ENCODE peak calls at places on chromosomes 7 and 10, in four cellular contexts. F is HEK293T, K is GM12878, N is HepG2. X is an unnamed sample.

GRCh38 chr10:104650072-104650471 is 9.0 kb downstream of the SORCS3 start:
- DNase-seq in F (no peak), K (no peak), N (no peak), X (no peak)

GRCh38 chr10:124688889-124689670 is 55.1 kb downstream of the FAM53B start:
- DNase-seq in F (no peak), K (peak; percentile 93), N (no peak), X (peak; percentile 21)

GRCh38 chr7:130966246-130967009 is 232.4 kb upstream of the KLF14 start:
- DNase-seq in F (no peak), K (peak; percentile 45), N (no peak), X (no peak)

GRCh38 chr7:17302575-17303142 is 4.2 kb downstream of the AHR start:
- DNase-seq in F (no peak), K (peak; percentile 40), N (no peak), X (no peak)

GRCh38 chr7:77244222-77244934 is 44.8 kb upstream of the FGL2 start:
- DNase-seq in F (no peak), K (no peak), N (no peak), X (no peak)

GRCh38 chr7:129719980-129720732 is 108.6 kb downstream of the NRF1 start:
- DNase-seq in F (no peak), K (no peak), N (peak; percentile 53), X (peak; percentile 82)

GRCh38 chr7:126411032-126411820 is 841.5 kb downstream of the GRM8 start:
- DNase-seq in F (no peak), K (peak; percentile 11), N (no peak), X (no peak)

GRCh38 chr7:4479367-4480039 is 202.6 kb upstream of the FOXK1 start:
- DNase-seq in F (peak; percentile 73), K (no peak), N (peak; percentile 72), X (peak; percentile 67)

GRCh38 chr7:32393861-32394260 is 96.3 kb downstream of the LSM5 start:
- DNase-seq in F (no peak), K (no peak), N (no peak), X (no peak)

GRCh38 chr10:123743441-123744225 is 77.5 kb downstream of the GPR26 start:
- DNase-seq in F (no peak), K (no peak), N (no peak), X (no peak)

GRCh38 chr7:142110098-142110497 is 1.4 kb upstream of the MGAM2 start:
- DNase-seq in F (no peak), K (no peak), N (no peak), X (no peak)

GRCh38 chr7:37354661-37355131 is 94.0 kb downstream of the ELMO1 start:
- DNase-seq in F (peak; percentile 16), K (no peak), N (no peak), X (peak; percentile 81)

GRCh38 chr7:43721193-43721806 is 8.0 kb downstream of the COA1 start:
- DNase-seq in F (no peak), K (no peak), N (peak; percentile 39), X (no peak)

GRCh38 chr10:788796-789748 is 99.6 kb upstream of the DIP2C start:
- DNase-seq in F (no peak), K (no peak), N (peak; percentile 82), X (peak; percentile 87)

GRCh38 chr7:150668472-150668911 is 17.0 kb upstream of the GIMAP2 start:
- DNase-seq in F (no peak), K (peak; percentile 99), N (no peak), X (no peak)

GRCh38 chr7:23852135-23852534 is 142.1 kb downstream of the STK31 start:
- DNase-seq in F (no peak), K (no peak), N (no peak), X (no peak)
- TF ChIP-seq TARDBP in F (no peak), K (no peak), N (no peak), X (no peak)

GRCh38 chr10:75245354-75246001 is 9.7 kb upstream of the COMTD1 start:
- DNase-seq in F (no peak), K (no peak), N (no peak), X (no peak)
- TF ChIP-seq TARDBP in F (no peak), K (no peak), N (no peak), X (no peak)

GRCh38 chr10:92238062-92238585 is 52.8 kb downstream of the CPEB3 start:
- DNase-seq in F (no peak), K (no peak), N (no peak), X (no peak)
- TF ChIP-seq TARDBP in F (no peak), K (no peak), N (no peak), X (no peak)

GRCh38 chr10:70118196-70118595 is 14.4 kb downstream of the AIFM2 start:
- DNase-seq in F (no peak), K (no peak), N (no peak), X (no peak)

GRCh38 chr10:70117646-70118045 is 15.0 kb downstream of the AIFM2 start:
- DNase-seq in F (no peak), K (no peak), N (no peak), X (no peak)

GRCh38 chr10:70111496-70111895 is 21.1 kb downstream of the AIFM2 start:
- DNase-seq in F (no peak), K (no peak), N (no peak), X (no peak)

GRCh38 chr10:70115948-70116682 is 16.5 kb downstream of the AIFM2 start:
- DNase-seq in F (peak; percentile 80), K (no peak), N (peak; percentile 59), X (peak; percentile 78)

GRCh38 chr10:70114902-70115301 is 17.7 kb downstream of the AIFM2 start:
- DNase-seq in F (no peak), K (no peak), N (no peak), X (peak; percentile 48)
- TF ChIP-seq TARDBP in F (no peak), K (no peak), N (no peak), X (no peak)

GRCh38 chr7:33669251-33669670 is 236.1 kb upstream of the BMPER start:
- DNase-seq in F (peak; percentile 41), K (no peak), N (peak; percentile 70), X (no peak)
- TF ChIP-seq TARDBP in F (no peak), K (no peak), N (no peak), X (no peak)

DNA sequence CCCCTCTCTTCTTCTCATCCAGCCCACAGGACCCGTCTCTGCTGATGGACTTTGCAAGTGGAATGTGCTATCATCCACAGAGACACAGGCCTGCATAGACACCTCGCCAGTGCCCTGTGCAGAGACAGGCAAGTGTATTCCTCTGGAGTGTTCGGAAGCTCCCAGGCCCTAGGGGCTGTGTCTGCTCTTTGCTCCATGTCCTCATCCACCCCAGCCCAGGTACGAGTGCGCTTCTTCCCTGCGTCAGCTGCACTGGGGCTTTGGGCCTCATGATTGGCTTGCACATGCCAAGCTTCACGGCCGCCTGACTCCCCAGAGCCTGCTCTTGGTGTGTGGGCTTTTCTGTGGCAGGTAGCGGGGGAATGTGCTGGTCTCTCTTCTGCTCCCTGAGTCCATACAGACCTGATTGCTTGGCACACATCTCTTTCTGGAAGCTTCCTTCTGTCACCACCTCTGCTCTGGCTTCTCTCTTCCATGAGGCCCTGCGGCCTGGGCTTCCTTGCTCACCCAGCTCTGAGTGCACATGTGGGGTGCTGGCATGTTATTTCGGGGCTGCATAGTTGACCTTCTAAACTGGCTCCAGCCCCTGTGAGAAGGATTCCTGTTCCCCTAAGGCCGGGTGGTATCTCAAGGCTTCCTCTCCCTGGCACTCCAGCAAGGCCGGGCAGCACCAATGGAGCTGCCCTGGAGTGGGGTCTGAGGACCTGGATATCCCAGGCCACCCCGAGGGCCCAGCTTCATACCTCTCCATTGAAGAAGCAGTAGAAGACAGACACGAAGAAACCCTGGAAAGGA is 27.8 kb downstream of the CRHR2 start:
- DNase-seq in F (no peak), K (no peak), N (no peak), X (no peak)
- TF ChIP-seq TARDBP in F (no peak), K (no peak), N (no peak), X (no peak)

X was measured in K562.